ENCODE peak calls at places on chromosomes 11 and 22, in ten cellular contexts. H is PC-9, E is GM12878, J is body of pancreas, K is pancreas, W is uterus, F is neural crest cell, Q is IMR-90, A is sigmoid colon, P is gastrocnemius medialis. G is an unnamed sample.

GRCh38 chr11:120425527-120425926 is 86.0 kb upstream of the GRIK4 start:
- DNase-seq in H (no peak), E (no peak), J (no peak), K (no peak), W (no peak), F (no peak), Q (no peak), A (no peak), P (no peak), G (no peak)

GRCh38 chr11:13091804-13092203 is 82.7 kb downstream of the RASSF10 start:
- DNase-seq in H (no peak), E (no peak), J (no peak), K (no peak), W (no peak), F (no peak), Q (no peak), A (no peak), P (no peak), G (no peak)

GRCh38 chr22:47167056-47167455 is 404.6 kb downstream of the TBC1D22A start:
- DNase-seq in H (no peak), E (no peak), J (no peak), K (no peak), W (peak), F (no peak), Q (no peak), A (peak), P (no peak), G (no peak)

GRCh38 chr11:70719516-70719915 is 321.2 kb downstream of the CTTN start:
- DNase-seq in H (no peak), E (no peak), J (no peak), K (no peak), W (no peak), F (no peak), Q (no peak), A (no peak), P (no peak), G (no peak)

GRCh38 chr11:2207773-2208621 is 36.4 kb upstream of the TH start:
- DNase-seq in H (no peak), E (no peak), J (peak), K (no peak), W (peak), F (no peak), Q (no peak), A (peak), P (no peak), G (peak)

GRCh38 chr22:45575607-45576272 is 73.1 kb downstream of the FBLN1 start:
- DNase-seq in H (no peak), E (no peak), J (no peak), K (no peak), W (no peak), F (no peak), Q (no peak), A (no peak), P (no peak), G (no peak)

GRCh38 chr11:69321877-69322350 is 28.0 kb downstream of the MYEOV start:
- DNase-seq in H (peak), E (no peak), J (no peak), K (no peak), W (no peak), F (no peak), Q (peak), A (peak), P (no peak), G (no peak)

GRCh38 chr22:42961815-42962214 is 53.1 kb downstream of the PACSIN2 start:
- DNase-seq in H (no peak), E (no peak), J (no peak), K (no peak), W (no peak), F (no peak), Q (no peak), A (no peak), P (no peak), G (no peak)

GRCh38 chr11:130721282-130721681 is 195.0 kb downstream of the SNX19 start:
- DNase-seq in H (no peak), E (no peak), J (no peak), K (no peak), W (no peak), F (no peak), Q (no peak), A (no peak), P (no peak), G (no peak)

GRCh38 chr11:19683141-19683805 is 29.4 kb upstream of the NAV2 start:
- DNase-seq in H (no peak), E (no peak), J (no peak), K (no peak), W (no peak), F (no peak), Q (no peak), A (peak), P (peak), G (no peak)

GRCh38 chr11:107751082-107751481 is 39.2 kb upstream of the SLN start:
- DNase-seq in H (no peak), E (no peak), J (no peak), K (no peak), W (no peak), F (no peak), Q (no peak), A (no peak), P (no peak), G (no peak)

GRCh38 chr22:33654173-33654890 is 265.9 kb downstream of the LARGE1 start:
- DNase-seq in H (no peak), E (no peak), J (no peak), K (no peak), W (no peak), F (no peak), Q (no peak), A (no peak), P (no peak), G (no peak)

GRCh38 chr11:3189193-3189843 is 24.2 kb upstream of the OSBPL5 start:
- DNase-seq in H (no peak), E (no peak), J (no peak), K (no peak), W (no peak), F (no peak), Q (no peak), A (peak), P (no peak), G (no peak)

GRCh38 chr11:115504279-115505158 is at the start of gene CADM1:
- DNase-seq in H (no peak), E (no peak), J (peak), K (peak), W (peak), F (peak), Q (peak), A (peak), P (peak), G (peak)

GRCh38 chr11:8229299-8230177 is 34.1 kb downstream of the LMO1 start:
- DNase-seq in H (no peak), E (no peak), J (peak), K (peak), W (no peak), F (no peak), Q (no peak), A (no peak), P (no peak), G (no peak)

GRCh38 chr11:8230921-8231847 is 32.5 kb downstream of the LMO1 start:
- DNase-seq in H (no peak), E (no peak), J (no peak), K (no peak), W (no peak), F (no peak), Q (no peak), A (no peak), P (no peak), G (no peak)

GRCh38 chr11:8231979-8232378 is 31.7 kb downstream of the LMO1 start:
- DNase-seq in H (no peak), E (no peak), J (no peak), K (no peak), W (no peak), F (no peak), Q (no peak), A (no peak), P (no peak), G (no peak)

GRCh38 chr11:8232414-8232813 is 31.3 kb downstream of the LMO1 start:
- DNase-seq in H (no peak), E (no peak), J (no peak), K (no peak), W (no peak), F (no peak), Q (no peak), A (no peak), P (no peak), G (no peak)

GRCh38 chr11:8230178-8230859 is 33.4 kb downstream of the LMO1 start:
- DNase-seq in H (no peak), E (no peak), J (no peak), K (no peak), W (no peak), F (no peak), Q (no peak), A (no peak), P (no peak), G (no peak)
- TF ChIP-seq CTCF in H (no peak), E (no peak), J (no peak), K (no peak), W (no peak), F (no peak), Q (no peak), A (no peak), P (no peak), G (no peak)

GRCh38 chr11:16941935-16942334 is 72.3 kb downstream of the PLEKHA7 start:
- DNase-seq in H (no peak), E (no peak), J (no peak), K (no peak), W (no peak), F (no peak), Q (no peak), A (no peak), P (no peak), G (no peak)

GRCh38 chr11:16942342-16942741 is 71.9 kb downstream of the PLEKHA7 start:
- DNase-seq in H (no peak), E (no peak), J (no peak), K (no peak), W (no peak), F (no peak), Q (no peak), A (no peak), P (no peak), G (no peak)

GRCh38 chr11:16942917-16943316 is 71.3 kb downstream of the PLEKHA7 start:
- DNase-seq in H (no peak), E (no peak), J (no peak), K (no peak), W (no peak), F (no peak), Q (no peak), A (no peak), P (no peak), G (no peak)

GRCh38 chr11:16946477-16947282 is 67.5 kb downstream of the PLEKHA7 start:
- DNase-seq in H (no peak), E (peak), J (no peak), K (no peak), W (no peak), F (no peak), Q (no peak), A (no peak), P (no peak), G (peak)

GRCh38 chr11:16945671-16946469 is 68.3 kb downstream of the PLEKHA7 start:
- DNase-seq in H (peak), E (peak), J (peak), K (peak), W (no peak), F (peak), Q (peak), A (no peak), P (peak), G (peak)
- TF ChIP-seq CTCF in H (peak), E (peak), J (peak), K (peak), W (peak), F (peak), Q (peak), A (no peak), P (peak), G (peak)

DNA sequence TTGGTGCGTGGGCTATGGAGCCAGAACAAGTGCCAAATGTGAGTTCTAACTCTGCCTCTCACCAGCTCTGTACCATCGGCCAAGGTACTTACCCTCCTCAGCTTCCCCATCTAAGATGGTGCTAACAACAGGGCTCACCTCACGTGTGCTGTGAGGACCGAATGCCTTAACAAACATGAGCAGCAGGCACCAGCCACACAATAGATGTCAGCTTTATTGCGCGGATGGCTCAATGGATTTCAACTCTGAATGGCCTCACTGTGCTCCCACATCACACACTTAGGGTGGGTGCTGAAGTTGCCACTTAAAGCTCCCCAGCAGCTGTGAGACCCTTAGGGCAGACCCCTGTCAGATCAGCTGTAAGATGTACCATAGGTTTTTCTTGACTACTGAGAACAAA is 24.1 kb downstream of the RELT start:
- DNase-seq in H (no peak), E (no peak), J (no peak), K (no peak), W (no peak), F (no peak), Q (no peak), A (no peak), P (no peak), G (no peak)
- TF ChIP-seq CTCF in H (no peak), E (no peak), J (no peak), K (no peak), W (no peak), F (no peak), Q (no peak), A (no peak), P (no peak), G (no peak)

DNA sequence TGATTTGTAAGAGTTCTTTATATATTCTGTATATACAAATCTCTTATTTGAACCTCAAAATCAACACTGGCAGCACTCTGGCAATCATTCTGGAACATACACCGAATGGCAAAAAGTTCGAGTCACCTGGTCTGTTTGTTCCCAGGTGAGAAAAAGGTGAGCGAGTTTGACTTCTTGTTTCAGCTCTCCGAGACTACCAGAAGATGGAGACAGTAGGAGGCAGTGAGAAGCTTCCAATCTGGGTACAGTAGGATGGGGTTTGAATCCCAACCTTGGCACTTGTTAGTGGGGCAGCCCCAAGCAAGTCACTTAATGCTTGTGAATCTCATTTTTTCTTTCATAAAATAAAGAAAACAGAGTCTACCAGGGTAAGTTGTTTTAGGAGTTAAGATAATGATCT is 76.4 kb downstream of the C2CD3 start:
- DNase-seq in H (no peak), E (no peak), J (no peak), K (no peak), W (no peak), F (no peak), Q (no peak), A (no peak), P (no peak), G (no peak)
- TF ChIP-seq CTCF in H (no peak), E (no peak), J (no peak), K (no peak), W (no peak), F (no peak), Q (no peak), A (no peak), P (no peak), G (no peak)

GRCh38 chr11:8768625-8769333 is 86.2 kb downstream of the RPL27A start:
- DNase-seq in H (peak), E (no peak), J (peak), K (no peak), W (no peak), F (no peak), Q (peak), A (no peak), P (no peak), G (no peak)

GRCh38 chr11:8766993-8767374 is 84.4 kb downstream of the RPL27A start:
- DNase-seq in H (no peak), E (no peak), J (no peak), K (no peak), W (no peak), F (no peak), Q (no peak), A (no peak), P (no peak), G (no peak)

GRCh38 chr11:8765294-8765693 is 82.7 kb downstream of the RPL27A start:
- DNase-seq in H (peak), E (no peak), J (no peak), K (no peak), W (no peak), F (no peak), Q (peak), A (no peak), P (no peak), G (no peak)

GRCh38 chr11:8767466-8768142 is 85.0 kb downstream of the RPL27A start:
- DNase-seq in H (peak), E (no peak), J (no peak), K (no peak), W (no peak), F (no peak), Q (no peak), A (no peak), P (no peak), G (no peak)

DNA sequence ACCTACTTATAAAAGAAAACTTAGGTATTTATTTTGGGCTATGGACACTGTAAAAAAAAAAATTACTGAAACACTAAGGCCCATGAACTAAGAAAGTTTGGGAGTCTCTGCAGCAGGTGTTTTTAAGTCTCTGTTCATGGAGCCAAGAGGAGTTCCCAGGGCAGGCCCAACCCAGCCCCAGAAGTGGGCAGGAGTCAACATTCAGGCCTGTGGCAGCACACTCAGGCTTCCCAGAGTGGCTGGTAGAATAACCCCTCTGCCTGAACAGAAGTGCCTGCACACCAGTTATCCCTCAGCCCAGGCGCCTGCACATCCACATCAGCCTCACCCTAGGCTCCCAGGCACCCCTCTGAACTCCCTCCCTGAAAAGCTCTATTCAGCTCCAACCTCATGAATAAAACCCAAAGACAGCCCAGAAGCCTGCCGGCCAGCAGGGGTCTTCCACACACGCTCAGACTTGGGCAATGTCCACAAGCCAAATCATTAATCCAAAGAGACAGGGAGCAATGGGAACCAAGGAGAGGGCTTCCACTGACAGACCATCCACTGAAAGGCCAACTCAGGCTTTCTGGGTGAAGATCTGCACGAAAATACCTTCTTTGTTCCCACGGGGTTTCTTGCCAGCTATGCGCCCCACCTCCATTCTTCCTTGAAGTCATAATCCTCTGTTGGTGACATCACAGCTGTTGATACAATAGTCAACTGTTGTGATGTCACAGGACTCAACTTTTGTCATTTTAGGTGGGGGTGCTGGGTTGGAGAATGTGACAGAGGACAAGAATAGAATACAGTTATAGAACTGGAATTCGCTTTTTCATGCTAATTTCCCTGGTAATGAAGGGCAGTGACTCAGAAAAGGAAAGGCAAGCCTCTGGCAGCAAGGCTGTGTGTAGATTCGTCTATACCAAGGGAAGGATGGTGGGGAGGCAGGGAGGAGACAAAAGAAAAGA is 83.7 kb downstream of the RPL27A start:
- DNase-seq in H (no peak), E (no peak), J (no peak), K (no peak), W (peak), F (peak), Q (peak), A (no peak), P (no peak), G (no peak)
- TF ChIP-seq CTCF in H (no peak), E (no peak), J (no peak), K (no peak), W (no peak), F (no peak), Q (no peak), A (no peak), P (no peak), G (no peak)

DNA sequence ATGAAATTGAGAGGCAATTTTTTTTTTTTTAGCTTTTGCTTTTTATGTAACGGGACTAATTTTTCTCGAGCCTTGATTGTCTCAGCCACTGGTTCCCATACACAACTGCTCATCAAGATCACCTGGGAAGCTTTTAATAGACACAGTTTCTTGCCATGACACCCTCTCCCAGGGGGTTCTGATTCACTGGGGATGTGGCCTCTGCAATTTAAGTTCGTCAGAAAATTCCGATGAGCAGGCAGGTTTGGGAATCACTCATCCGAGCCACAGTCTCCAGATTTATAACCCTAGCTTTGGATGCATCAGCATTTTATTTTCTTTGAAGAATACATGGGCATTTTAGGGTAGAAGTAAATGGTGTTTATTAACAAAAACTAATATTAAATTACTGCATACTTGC is 318.8 kb downstream of the DDX10 start:
- DNase-seq in H (no peak), E (no peak), J (no peak), K (no peak), W (no peak), F (no peak), Q (no peak), A (no peak), P (no peak), G (no peak)
- TF ChIP-seq CTCF in H (no peak), E (no peak), J (no peak), K (no peak), W (no peak), F (no peak), Q (no peak), A (no peak), P (no peak), G (no peak)

G was measured in activated CD8-positive, alpha-beta T cell treated with anti-CD3 and anti-CD28 coated beads for 36 hours.